ENCODE peak calls at places on chromosomes 7 and 10, in five cellular contexts. One of them, this sample, is unnamed.

GRCh38 chr7:128099204-128099671 is 68.0 kb upstream of the LRRC4 start:
- DNase-seq in transverse colon: no peak
- DNase-seq in stimulated activated CD4-positive, alpha-beta T cell treated with anti-CD3 and anti-CD28 coated beads, Interleukin-4, amount 100 ng/mL, for 24 hours: no peak
- DNase-seq in brain microvascular endothelial cell: no peak
- DNase-seq in tibial nerve: no peak
- DNase-seq in this sample: no peak

GRCh38 chr10:43479275-43479674 is 42.4 kb downstream of the ZNF487 start:
- DNase-seq in transverse colon: no peak
- DNase-seq in stimulated activated CD4-positive, alpha-beta T cell treated with anti-CD3 and anti-CD28 coated beads, Interleukin-4, amount 100 ng/mL, for 24 hours: no peak
- DNase-seq in brain microvascular endothelial cell: no peak
- DNase-seq in tibial nerve: no peak
- DNase-seq in this sample: peak; percentile 33

GRCh38 chr10:637771-638195 is 51.7 kb downstream of the DIP2C start:
- DNase-seq in brain microvascular endothelial cell: no peak
- DNase-seq in tibial nerve: no peak
- DNase-seq in transverse colon: no peak
- DNase-seq in stimulated activated CD4-positive, alpha-beta T cell treated with anti-CD3 and anti-CD28 coated beads, Interleukin-4, amount 100 ng/mL, for 24 hours: no peak
- DNase-seq in this sample: no peak

GRCh38 chr10:131663411-131663810 is 237.4 kb upstream of the PPP2R2D start:
- DNase-seq in tibial nerve: no peak
- DNase-seq in transverse colon: no peak
- DNase-seq in brain microvascular endothelial cell: no peak
- DNase-seq in stimulated activated CD4-positive, alpha-beta T cell treated with anti-CD3 and anti-CD28 coated beads, Interleukin-4, amount 100 ng/mL, for 24 hours: no peak
- DNase-seq in this sample: no peak

GRCh38 chr7:75992083-75992755 is 2.2 kb downstream of the TMEM120A start:
- DNase-seq in stimulated activated CD4-positive, alpha-beta T cell treated with anti-CD3 and anti-CD28 coated beads, Interleukin-4, amount 100 ng/mL, for 24 hours: no peak
- DNase-seq in transverse colon: no peak
- DNase-seq in tibial nerve: no peak
- DNase-seq in brain microvascular endothelial cell: no peak
- DNase-seq in this sample: no peak

GRCh38 chr7:110170762-110171161 is 920.2 kb upstream of the LRRN3 start:
- DNase-seq in tibial nerve: no peak
- DNase-seq in stimulated activated CD4-positive, alpha-beta T cell treated with anti-CD3 and anti-CD28 coated beads, Interleukin-4, amount 100 ng/mL, for 24 hours: no peak
- DNase-seq in brain microvascular endothelial cell: no peak
- DNase-seq in transverse colon: no peak
- DNase-seq in this sample: peak; percentile 44

GRCh38 chr10:3404381-3404780 is 231.8 kb upstream of the PITRM1 start:
- DNase-seq in tibial nerve: no peak
- DNase-seq in brain microvascular endothelial cell: no peak
- DNase-seq in transverse colon: no peak
- DNase-seq in stimulated activated CD4-positive, alpha-beta T cell treated with anti-CD3 and anti-CD28 coated beads, Interleukin-4, amount 100 ng/mL, for 24 hours: no peak
- DNase-seq in this sample: no peak

GRCh38 chr7:98288064-98288823 is 6.8 kb downstream of the BRI3 start:
- DNase-seq in transverse colon: no peak
- DNase-seq in tibial nerve: no peak
- DNase-seq in stimulated activated CD4-positive, alpha-beta T cell treated with anti-CD3 and anti-CD28 coated beads, Interleukin-4, amount 100 ng/mL, for 24 hours: no peak
- DNase-seq in brain microvascular endothelial cell: no peak
- DNase-seq in this sample: no peak